ENCODE peak calls at places on chromosomes 5 and 9, in six cellular contexts. P is AG10803, Y is adipocyte, Q is iPS-NIHi11, E is heart right ventricle, M is kidney epithelial cell. U is an unnamed sample.

GRCh38 chr5:154478224-154478565 is at the start of gene HAND1:
- DNase-seq in P (no peak), Y (no peak), Q (peak; percentile 88), E (peak; percentile 81), M (no peak), U (no peak)

GRCh38 chr5:149371296-149371962 is 7.7 kb downstream of the IL17B start:
- DNase-seq in P (peak; percentile 40), Y (peak; percentile 80), Q (peak; percentile 82), E (peak; percentile 69), M (no peak), U (peak; percentile 43)

GRCh38 chr9:114889802-114890224 is 40.6 kb downstream of the TNFSF8 start:
- DNase-seq in P (peak; percentile 36), Y (no peak), Q (no peak), E (no peak), M (no peak), U (no peak)

GRCh38 chr5:153885166-153885565 is 153.5 kb downstream of the FAM114A2 start:
- DNase-seq in P (no peak), Y (no peak), Q (no peak), E (no peak), M (no peak), U (no peak)

GRCh38 chr5:65299841-65300240 is 181.9 kb downstream of the ADAMTS6 start:
- DNase-seq in P (peak; percentile 65), Y (peak; percentile 57), Q (no peak), E (no peak), M (no peak), U (no peak)

GRCh38 chr9:100579665-100580064 is 1.8 kb downstream of the CAVIN4 start:
- DNase-seq in P (no peak), Y (peak; percentile 69), Q (no peak), E (no peak), M (no peak), U (no peak)

GRCh38 chr5:33608476-33609026 is 167.8 kb downstream of the TARS1 start:
- DNase-seq in P (no peak), Y (no peak), Q (peak; percentile 20), E (no peak), M (no peak), U (no peak)

GRCh38 chr9:129081388-129081889 is 528 bp downstream of the DOLPP1 start:
- DNase-seq in P (no peak), Y (no peak), Q (peak; percentile 99), E (no peak), M (no peak), U (no peak)

GRCh38 chr9:85743290-85744128 is 1.8 kb upstream of the AGTPBP1 start:
- DNase-seq in P (peak; percentile 82), Y (peak; percentile 34), Q (peak; percentile 13), E (no peak), M (peak; percentile 84), U (peak; percentile 15)

GRCh38 chr5:65769539-65769938 is 47.5 kb downstream of the NLN start:
- DNase-seq in P (peak; percentile 88), Y (peak; percentile 83), Q (no peak), E (no peak), M (peak; percentile 56), U (no peak)

GRCh38 chr9:129038109-129038852 is 1.9 kb downstream of the MIGA2 start:
- DNase-seq in P (no peak), Y (no peak), Q (no peak), E (peak; percentile 65), M (no peak), U (no peak)

GRCh38 chr5:2921651-2922050 is 170.2 kb upstream of the IRX2 start:
- DNase-seq in P (no peak), Y (no peak), Q (no peak), E (no peak), M (no peak), U (no peak)

GRCh38 chr5:139979943-139980342 is 63.2 kb downstream of the NRG2 start:
- DNase-seq in P (no peak), Y (no peak), Q (no peak), E (no peak), M (no peak), U (no peak)

GRCh38 chr5:38582662-38583061 is 26.2 kb upstream of the LIFR start:
- DNase-seq in P (no peak), Y (no peak), Q (no peak), E (no peak), M (no peak), U (no peak)

GRCh38 chr9:14538529-14538928 is 154.7 kb downstream of the ZDHHC21 start:
- DNase-seq in P (no peak), Y (no peak), Q (no peak), E (no peak), M (no peak), U (no peak)

GRCh38 chr5:9861664-9862256 is 231.6 kb upstream of the TAS2R1 start:
- DNase-seq in P (peak; percentile 74), Y (peak; percentile 41), Q (no peak), E (no peak), M (no peak), U (no peak)

GRCh38 chr9:132144708-132145365 is 17.0 kb upstream of the NTNG2 start:
- DNase-seq in P (no peak), Y (no peak), Q (no peak), E (no peak), M (no peak), U (no peak)

GRCh38 chr9:120583958-120584369 is 4.0 kb upstream of the CDK5RAP2 start:
- DNase-seq in P (peak; percentile 96), Y (peak; percentile 22), Q (peak; percentile 46), E (peak; percentile 62), M (peak; percentile 55), U (no peak)

GRCh38 chr5:43019615-43020293 is 20.4 kb downstream of the ANXA2R start:
- DNase-seq in P (peak; percentile 68), Y (peak; percentile 86), Q (peak; percentile 38), E (peak; percentile 71), M (no peak), U (peak; percentile 75)

GRCh38 chr5:163757344-163757743 is 251.9 kb downstream of the MAT2B start:
- DNase-seq in P (no peak), Y (no peak), Q (no peak), E (no peak), M (no peak), U (no peak)

GRCh38 chr9:111691686-111692329 is 30.4 kb downstream of the GNG10 start:
- DNase-seq in P (peak; percentile 41), Y (peak; percentile 65), Q (peak; percentile 14), E (no peak), M (no peak), U (no peak)

GRCh38 chr9:38063363-38063707 is 5.7 kb downstream of the SHB start:
- DNase-seq in P (no peak), Y (no peak), Q (no peak), E (no peak), M (no peak), U (no peak)

GRCh38 chr9:136485651-136486050 is 2.8 kb upstream of the SEC16A start:
- DNase-seq in P (no peak), Y (no peak), Q (no peak), E (no peak), M (no peak), U (no peak)

GRCh38 chr5:129361441-129362025 is 98.6 kb upstream of the ADAMTS19 start:
- DNase-seq in P (no peak), Y (peak; percentile 75), Q (no peak), E (no peak), M (no peak), U (no peak)

GRCh38 chr5:142823176-142823575 is 53.0 kb downstream of the ARHGAP26 start:
- DNase-seq in P (no peak), Y (no peak), Q (peak; percentile 58), E (no peak), M (no peak), U (no peak)

GRCh38 chr5:152688561-152689274 is 283.6 kb upstream of the NMUR2 start:
- DNase-seq in P (peak; percentile 82), Y (peak; percentile 28), Q (peak; percentile 19), E (no peak), M (peak; percentile 95), U (no peak)

GRCh38 chr9:92325991-92326500 is 293 bp downstream of the CENPP start:
- DNase-seq in P (no peak), Y (no peak), Q (no peak), E (peak; percentile 7), M (no peak), U (no peak)

GRCh38 chr9:133420392-133420827 is 1.8 kb upstream of the ADAMTS13 start:
- DNase-seq in P (no peak), Y (no peak), Q (no peak), E (no peak), M (no peak), U (no peak)

GRCh38 chr5:139473565-139473964 is 2.8 kb downstream of the SMIM33 start:
- DNase-seq in P (no peak), Y (peak; percentile 23), Q (no peak), E (no peak), M (no peak), U (no peak)

GRCh38 chr9:2271426-2271825 is 256.3 kb downstream of the SMARCA2 start:
- DNase-seq in P (peak; percentile 10), Y (no peak), Q (peak; percentile 72), E (no peak), M (no peak), U (no peak)

GRCh38 chr9:136960212-136960937 is 8.3 kb downstream of the LCN12 start:
- DNase-seq in P (no peak), Y (no peak), Q (no peak), E (no peak), M (no peak), U (no peak)

GRCh38 chr5:107875834-107876233 is 205.1 kb upstream of the EFNA5 start:
- DNase-seq in P (peak; percentile 92), Y (no peak), Q (peak; percentile 66), E (no peak), M (peak; percentile 87), U (no peak)

GRCh38 chr5:145484195-145484594 is 350.9 kb downstream of the PRELID2 start:
- DNase-seq in P (peak; percentile 65), Y (peak; percentile 52), Q (no peak), E (no peak), M (peak; percentile 71), U (no peak)

GRCh38 chr9:81661339-81661738 is 28.0 kb downstream of the TLE1 start:
- DNase-seq in P (no peak), Y (no peak), Q (no peak), E (no peak), M (no peak), U (no peak)

GRCh38 chr9:135641745-135642144 is 2.4 kb upstream of the GLT6D1 start:
- DNase-seq in P (peak; percentile 15), Y (no peak), Q (no peak), E (no peak), M (no peak), U (no peak)

GRCh38 chr5:60334281-60334713 is 365.7 kb downstream of the DEPDC1B start:
- DNase-seq in P (peak; percentile 67), Y (peak; percentile 72), Q (no peak), E (no peak), M (peak; percentile 31), U (no peak)

GRCh38 chr9:116937361-116937760 is 250.3 kb downstream of the TRIM32 start:
- DNase-seq in P (no peak), Y (no peak), Q (no peak), E (no peak), M (no peak), U (no peak)

GRCh38 chr9:96242829-96243228 is 59.1 kb downstream of the HSD17B3 start:
- DNase-seq in P (no peak), Y (no peak), Q (no peak), E (no peak), M (no peak), U (no peak)

GRCh38 chr5:154479160-154479943 is 1.3 kb upstream of the HAND1 start:
- DNase-seq in P (no peak), Y (no peak), Q (no peak), E (no peak), M (no peak), U (no peak)

GRCh38 chr9:133509179-133510083 is 15.3 kb downstream of the MYMK start:
- DNase-seq in P (no peak), Y (peak; percentile 25), Q (peak; percentile 82), E (no peak), M (no peak), U (no peak)